ENCODE peak calls at places on chromosomes 3 and 15, in seven cellular contexts. M, T, B, J, D, F and I are unnamed samples.

GRCh38 chr3:58106640-58107039 is 98.4 kb downstream of the FLNB start:
- ATAC-seq in M (no peak), J (no peak), T (no peak), D (no peak), B (no peak), F (no peak), I (no peak)

GRCh38 chr15:94607176-94607654 is 375.9 kb downstream of the MCTP2 start:
- ATAC-seq in D (no peak), B (no peak), J (no peak), F (peak; percentile 48), M (no peak), T (no peak), I (peak; percentile 83)

GRCh38 chr3:107950413-107950812 is 140.4 kb downstream of the CD47 start:
- ATAC-seq in D (no peak), T (no peak), B (no peak), F (no peak), J (no peak), M (no peak), I (no peak)

GRCh38 chr3:32593903-32594525 is 23.4 kb upstream of the DYNC1LI1 start:
- ATAC-seq in J (no peak), F (peak; percentile 65), B (peak; percentile 46), D (no peak), M (no peak), T (peak; percentile 31), I (peak; percentile 67)

GRCh38 chr3:50466177-50466576 is 37.3 kb downstream of the CACNA2D2 start:
- ATAC-seq in B (peak; percentile 67), M (no peak), F (no peak), T (peak; percentile 29), D (no peak), J (peak; percentile 15), I (no peak)

GRCh38 chr15:62469874-62470688 is 305.0 kb upstream of the C2CD4B start:
- ATAC-seq in D (peak; percentile 35), F (peak; percentile 76), T (peak; percentile 78), J (no peak), M (no peak), B (peak; percentile 25), I (peak; percentile 83)

GRCh38 chr3:66729685-66730393 is 229.0 kb upstream of the LRIG1 start:
- ATAC-seq in D (peak; percentile 79), F (peak; percentile 86), J (no peak), T (no peak), M (no peak), B (no peak), I (no peak)

GRCh38 chr3:168205451-168205850 is 109.7 kb upstream of the GOLIM4 start:
- ATAC-seq in D (no peak), T (no peak), J (no peak), F (no peak), B (no peak), M (no peak), I (no peak)

GRCh38 chr3:194682189-194682588 is 3.5 kb upstream of the FAM43A start:
- ATAC-seq in M (no peak), F (no peak), T (no peak), J (no peak), B (no peak), D (no peak), I (no peak)

GRCh38 chr3:29514912-29515311 is 234.0 kb downstream of the RBMS3 start:
- ATAC-seq in J (no peak), D (no peak), M (no peak), F (peak; percentile 60), B (no peak), T (peak; percentile 13), I (no peak)

GRCh38 chr3:42134867-42135464 is 43.8 kb downstream of the TRAK1 start:
- ATAC-seq in T (no peak), J (no peak), F (peak; percentile 80), B (no peak), D (no peak), M (no peak), I (no peak)

GRCh38 chr3:146781059-146781458 is 175.9 kb upstream of the PLSCR5 start:
- ATAC-seq in T (no peak), F (no peak), M (no peak), D (no peak), J (no peak), B (no peak), I (no peak)

GRCh38 chr15:87563840-87564239 is 692.7 kb downstream of the NTRK3 start:
- ATAC-seq in J (no peak), F (no peak), B (no peak), M (no peak), D (no peak), T (no peak), I (no peak)

GRCh38 chr3:45917146-45917885 is 25.9 kb upstream of the CXCR6 start:
- ATAC-seq in B (no peak), D (no peak), T (no peak), J (no peak), F (no peak), M (no peak), I (no peak)

GRCh38 chr15:29601811-29602210 is 220.5 kb downstream of the TJP1 start:
- ATAC-seq in B (no peak), J (no peak), T (no peak), M (no peak), F (no peak), D (no peak), I (no peak)

GRCh38 chr3:46549989-46550388 is 16.1 kb downstream of the LRRC2 start:
- ATAC-seq in B (no peak), T (no peak), M (no peak), F (no peak), J (no peak), D (no peak), I (no peak)